ENCODE peak calls at places on chromosomes 3 and 15, in eight cellular contexts. X, C, J, E, O, A, P and L are unnamed samples.

GRCh38 chr15:90921887-90922286 is 10.5 kb downstream of the HDDC3 start:
- DNase-seq in X (no peak), C (no peak), J (no peak), E (no peak), O (no peak), A (no peak), P (no peak), L (no peak)

GRCh38 chr3:141083831-141084624 is 32.9 kb downstream of the SPSB4 start:
- DNase-seq in X (no peak), C (no peak), J (no peak), E (no peak), O (no peak), A (no peak), P (no peak), L (no peak)

GRCh38 chr3:17820275-17820674 is 77.8 kb upstream of the TBC1D5 start:
- DNase-seq in X (no peak), C (no peak), J (no peak), E (no peak), O (no peak), A (no peak), P (no peak), L (no peak)

GRCh38 chr15:40358492-40359353 is 704 bp downstream of the DISP2 start:
- DNase-seq in X (peak; percentile 33), C (no peak), J (no peak), E (no peak), O (no peak), A (no peak), P (no peak), L (no peak)

GRCh38 chr3:144462337-144462736 is 490.7 kb downstream of the DIPK2A start:
- DNase-seq in X (no peak), C (no peak), J (no peak), E (no peak), O (no peak), A (no peak), P (no peak), L (no peak)

GRCh38 chr15:33737687-33738606 is 230.3 kb upstream of the CHRM5 start:
- DNase-seq in X (peak; percentile 15), C (peak; percentile 3), J (no peak), E (no peak), O (no peak), A (no peak), P (peak; percentile 61), L (peak; percentile 60)

GRCh38 chr3:134476977-134477376 is 8.8 kb downstream of the ANAPC13 start:
- DNase-seq in X (no peak), C (no peak), J (no peak), E (no peak), O (no peak), A (no peak), P (peak; percentile 42), L (no peak)

GRCh38 chr15:60496853-60497252 is 17.9 kb upstream of the ICE2 start:
- DNase-seq in X (no peak), C (no peak), J (no peak), E (no peak), O (no peak), A (no peak), P (no peak), L (no peak)

DNA sequence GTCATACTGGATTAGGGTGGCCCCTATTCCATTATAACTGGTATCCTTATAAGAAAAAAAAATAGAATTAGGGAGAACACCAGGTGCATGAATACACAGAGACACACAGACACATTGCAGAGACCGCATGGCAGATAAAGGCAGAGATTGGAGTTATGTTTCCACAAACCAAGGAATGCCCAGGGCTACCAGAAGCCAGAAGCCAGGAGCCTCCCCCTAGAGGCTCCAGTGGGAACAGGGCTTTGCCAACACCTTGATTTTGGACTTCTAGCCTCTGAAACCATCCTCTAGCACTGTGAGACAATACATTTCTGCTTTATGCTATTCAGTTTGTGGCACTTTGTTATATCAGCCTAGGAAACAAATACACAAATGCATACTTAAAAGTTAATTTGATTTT is 10.4 kb downstream of the GOLM2 start:
- DNase-seq in X (no peak), C (no peak), J (no peak), E (no peak), O (no peak), A (no peak), P (peak; percentile 35), L (no peak)
- TF ChIP-seq CTCF in X (no peak), C (no peak), J (no peak), E (no peak), O (peak; percentile 9), A (no peak), P (peak; percentile 9), L (no peak)

GRCh38 chr15:45573961-45574629 is 13.1 kb upstream of the BLOC1S6 start:
- DNase-seq in X (peak; percentile 48), C (no peak), J (no peak), E (no peak), O (no peak), A (no peak), P (peak; percentile 20), L (peak; percentile 34)
- TF ChIP-seq CTCF in X (no peak), C (peak; percentile 25), J (no peak), E (no peak), O (peak; percentile 26), A (no peak), P (peak; percentile 27), L (peak; percentile 28)

GRCh38 chr15:66233487-66234415 is 19.8 kb downstream of the MEGF11 start:
- DNase-seq in X (no peak), C (no peak), J (no peak), E (no peak), O (no peak), A (no peak), P (peak; percentile 45), L (peak; percentile 38)
- TF ChIP-seq CTCF in X (no peak), C (no peak), J (no peak), E (no peak), O (no peak), A (no peak), P (no peak), L (no peak)

GRCh38 chr3:154743418-154743817 is 313.4 kb upstream of the GPR149 start:
- DNase-seq in X (no peak), C (no peak), J (no peak), E (no peak), O (no peak), A (no peak), P (no peak), L (no peak)

GRCh38 chr3:154745122-154745521 is 315.1 kb upstream of the GPR149 start:
- DNase-seq in X (no peak), C (no peak), J (no peak), E (no peak), O (no peak), A (no peak), P (no peak), L (no peak)

GRCh38 chr3:154749514-154749913 is 319.5 kb upstream of the GPR149 start:
- DNase-seq in X (no peak), C (no peak), J (no peak), E (no peak), O (no peak), A (no peak), P (no peak), L (no peak)

DNA sequence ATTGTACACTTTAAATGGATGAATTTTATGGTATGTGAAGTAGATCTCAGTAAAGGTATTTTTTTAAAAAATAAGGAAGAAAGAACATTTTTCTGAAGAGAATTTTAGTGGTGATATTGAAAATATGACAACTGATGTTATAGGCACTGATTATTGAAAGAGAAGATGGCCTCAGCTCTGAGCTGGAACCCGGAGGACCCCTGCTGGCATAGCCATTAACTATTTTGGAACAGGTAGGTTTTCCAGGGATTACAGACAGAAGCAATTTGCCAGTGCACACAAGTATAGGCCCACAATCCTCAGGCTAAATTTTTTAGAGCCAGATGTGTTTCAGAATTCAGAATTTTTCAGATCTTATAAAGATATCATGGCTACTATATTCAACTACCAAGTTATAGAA is 315.9 kb upstream of the GPR149 start:
- DNase-seq in X (peak; percentile 32), C (no peak), J (no peak), E (no peak), O (no peak), A (no peak), P (peak; percentile 26), L (no peak)
- TF ChIP-seq CTCF in X (no peak), C (no peak), J (no peak), E (no peak), O (peak; percentile 5), A (no peak), P (peak; percentile 36), L (no peak)

GRCh38 chr3:155938409-155938808 is 68.0 kb downstream of the GMPS start:
- DNase-seq in X (no peak), C (no peak), J (no peak), E (no peak), O (no peak), A (no peak), P (no peak), L (no peak)

DNA sequence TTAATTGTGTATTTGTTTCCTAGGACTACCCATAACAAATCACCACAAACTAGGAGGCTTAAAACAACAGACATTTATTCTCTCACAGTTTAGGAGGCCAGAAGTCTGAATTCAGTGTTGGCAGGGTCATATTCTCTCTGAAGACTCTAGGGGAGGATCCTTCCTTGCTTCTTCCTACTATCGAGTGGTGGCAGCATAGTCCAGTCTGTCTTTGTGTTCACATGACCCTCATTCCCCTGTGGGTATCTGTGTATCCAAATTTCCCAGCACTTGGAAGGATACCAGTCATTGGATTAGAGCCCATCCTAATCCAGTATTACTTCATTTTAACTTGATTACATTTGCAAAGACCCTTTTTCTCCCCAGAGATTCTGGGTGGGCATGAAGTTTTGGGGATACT is 63.8 kb downstream of the GMPS start:
- DNase-seq in X (no peak), C (no peak), J (no peak), E (no peak), O (peak; percentile 8), A (no peak), P (no peak), L (no peak)
- TF ChIP-seq CTCF in X (no peak), C (no peak), J (no peak), E (no peak), O (peak; percentile 18), A (no peak), P (no peak), L (no peak)

GRCh38 chr3:113825090-113825489 is 13.5 kb upstream of the GRAMD1C start:
- DNase-seq in X (no peak), C (no peak), J (no peak), E (no peak), O (no peak), A (no peak), P (peak; percentile 35), L (no peak)
- TF ChIP-seq CTCF in X (no peak), C (no peak), J (no peak), E (no peak), O (no peak), A (no peak), P (no peak), L (peak; percentile 41)

DNA sequence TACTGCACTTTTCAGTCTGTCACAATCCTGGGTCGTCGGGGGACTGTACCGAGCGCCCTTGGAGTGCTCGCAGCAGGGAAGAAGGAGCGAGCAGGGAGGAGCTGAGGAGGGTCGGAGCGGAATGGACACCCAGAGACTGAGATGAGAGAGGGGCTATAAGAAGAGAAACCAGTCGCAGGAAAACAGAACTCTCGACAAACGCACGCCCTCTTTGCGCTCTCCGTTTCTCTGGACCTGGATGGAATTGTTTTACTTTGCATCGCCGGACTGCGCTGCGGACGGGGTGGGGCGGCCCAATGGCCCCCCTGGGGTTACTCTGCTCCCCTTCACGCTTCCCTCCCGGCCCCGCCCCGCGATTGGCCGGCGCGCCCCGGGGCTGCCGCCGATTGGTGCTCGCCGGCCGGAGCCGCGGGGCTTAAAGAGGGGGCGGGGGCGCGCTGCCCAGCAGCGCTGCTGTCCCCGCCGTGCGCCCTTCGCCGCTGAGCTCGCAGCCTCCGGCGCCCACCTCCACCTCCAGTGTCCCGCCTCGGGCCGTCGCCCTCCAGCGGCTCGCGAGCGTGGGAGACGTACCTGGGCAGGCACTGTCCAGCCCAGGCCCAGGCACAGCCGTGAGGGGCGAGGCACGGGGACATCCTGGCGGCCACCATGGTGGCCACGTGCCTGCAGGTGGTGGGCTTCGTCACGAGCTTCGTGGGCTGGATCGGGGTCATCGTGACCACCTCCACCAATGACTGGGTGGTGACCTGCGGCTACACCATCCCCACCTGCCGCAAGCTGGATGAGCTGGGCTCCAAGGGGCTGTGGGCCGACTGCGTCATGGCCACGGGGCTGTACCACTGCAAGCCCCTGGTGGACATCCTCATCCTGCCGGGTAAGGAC is at the start of gene CLDN11:
- DNase-seq in X (peak; percentile 68), C (no peak), J (peak; percentile 41), E (no peak), O (no peak), A (no peak), P (no peak), L (peak; percentile 33)
- TF ChIP-seq CTCF in X (peak; percentile 16), C (no peak), J (no peak), E (no peak), O (peak; percentile 4), A (no peak), P (no peak), L (no peak)